ENCODE peak calls at places on chromosomes 7 and 10, in eight cellular contexts. C is mucosa of gallbladder; Y is non-pigmented ciliary epithelial cell; H is ovary; G is neuronal stem cell; R is activated naive CD4-positive, alpha-beta T cell treated with anti-CD3 and anti-CD28 coated beads, Interleukin-2, amount 50 U/mL, for 72 hours; K is astrocyte; V is activated CD4-positive, alpha-beta T cell treated with anti-CD3 and anti-CD28 coated beads, Interleukin-2, amount 10 ng/mL, durations not matched to agents 7 days and 5 days. O is an unnamed sample.

GRCh38 chr7:117818241-117818640 is 55.0 kb downstream of the CTTNBP2 start:
- DNase-seq in C (no peak), Y (peak), H (no peak), G (no peak), R (no peak), K (no peak), V (no peak), O (no peak)

GRCh38 chr10:59648711-59649201 is 60.9 kb downstream of the SLC16A9 start:
- DNase-seq in C (no peak), Y (no peak), H (peak), G (peak), R (no peak), K (peak), V (no peak), O (no peak)

GRCh38 chr7:132149801-132150310 is 426.4 kb downstream of the PLXNA4 start:
- DNase-seq in C (no peak), Y (no peak), H (no peak), G (no peak), R (no peak), K (no peak), V (no peak), O (no peak)

GRCh38 chr7:35799846-35800717 is 775 bp upstream of the SEPTIN7 start:
- DNase-seq in C (peak), Y (no peak), H (peak), G (peak), R (peak), K (peak), V (peak), O (peak)

GRCh38 chr10:49415846-49416245 is 20.0 kb upstream of the DRGX start:
- DNase-seq in C (no peak), Y (no peak), H (no peak), G (no peak), R (no peak), K (no peak), V (no peak), O (no peak)

GRCh38 chr10:125076891-125077643 is 83.3 kb downstream of the CTBP2 start:
- DNase-seq in C (no peak), Y (no peak), H (no peak), G (no peak), R (no peak), K (peak), V (no peak), O (no peak)

GRCh38 chr7:22559829-22560489 is 60.0 kb upstream of the STEAP1B start:
- DNase-seq in C (peak), Y (no peak), H (peak), G (peak), R (no peak), K (peak), V (peak), O (peak)

GRCh38 chr10:32015386-32015785 is 40.8 kb downstream of the KIF5B start:
- DNase-seq in C (no peak), Y (no peak), H (no peak), G (no peak), R (no peak), K (no peak), V (no peak), O (no peak)

GRCh38 chr7:14766747-14767146 is 135.8 kb downstream of the DGKB start:
- DNase-seq in C (no peak), Y (no peak), H (no peak), G (no peak), R (no peak), K (peak), V (no peak), O (no peak)

GRCh38 chr10:72638586-72639440 is 12.9 kb upstream of the MICU1 start:
- DNase-seq in C (no peak), Y (no peak), H (no peak), G (no peak), R (no peak), K (no peak), V (no peak), O (peak)

O was measured in DMS53.